ENCODE peak calls at places on chromosomes 11 and 22, in eight cellular contexts. G is stimulated activated CD8-positive, alpha-beta memory T cell treated with anti-CD3 and anti-CD28 coated beads, Interleukin-2, amount 100 ng/mL, for 1 hour; R is activated T-helper 2 cell treated with anti-CD3 and anti-CD28 coated beads, Interferon-gamma antibody, Interleukin-2, Interleukin-4, amounts not matched to agents 10 μg/mL and 5 μg/mL and 100 μg/mL, durations not matched to agents 14 hours and 24 hours and 36 hours; O is stimulated activated CD4-positive, alpha-beta T cell treated with anti-CD3 and anti-CD28 coated beads, Interleukin-1b, Interleukin-23, amount 100 ng/mL, for 1 hour; X is left cardiac atrium; A is NCI-H1436; S is naive B cell; P is GM12865. E is an unnamed sample.

GRCh38 chr22:36505998-36506635 is 723 bp downstream of the FOXRED2 start:
- DNase-seq in X (peak), O (no peak), A (no peak), G (no peak), P (no peak), R (no peak), S (no peak), E (peak)

GRCh38 chr11:76903325-76903724 is 42.6 kb downstream of the ACER3 start:
- DNase-seq in P (no peak), R (no peak), G (no peak), A (no peak), O (no peak), S (no peak), X (no peak), E (no peak)

GRCh38 chr11:77619576-77620198 is 17.9 kb downstream of the CLNS1A start:
- DNase-seq in P (peak), O (no peak), S (peak), R (no peak), X (no peak), A (peak), G (no peak), E (no peak)

GRCh38 chr22:37674951-37675929 is at the start of gene LGALS1:
- DNase-seq in P (peak), X (peak), A (peak), O (no peak), G (peak), S (peak), R (peak), E (peak)

GRCh38 chr11:120400564-120401364 is 64.6 kb downstream of the ARHGEF12 start:
- DNase-seq in A (no peak), X (no peak), O (no peak), R (no peak), S (no peak), G (no peak), P (peak), E (no peak)

GRCh38 chr11:702731-703461 is 3.1 kb upstream of the EPS8L2 start:
- DNase-seq in O (no peak), G (no peak), R (no peak), X (no peak), S (no peak), P (no peak), A (no peak), E (peak)

GRCh38 chr11:6657346-6657745 is 1.7 kb upstream of the DCHS1 start:
- DNase-seq in P (no peak), R (no peak), S (no peak), A (no peak), G (no peak), X (no peak), O (no peak), E (no peak)

GRCh38 chr11:35662061-35662648 is 420 bp upstream of the TRIM44 start:
- DNase-seq in X (no peak), R (no peak), A (no peak), S (peak), O (no peak), G (no peak), P (no peak), E (no peak)

GRCh38 chr11:63609536-63609935 is 4.7 kb downstream of the PLAAT3 start:
- DNase-seq in P (no peak), S (no peak), G (no peak), O (no peak), A (no peak), R (no peak), X (peak), E (no peak)

GRCh38 chr11:35787626-35788025 is 125.1 kb downstream of the TRIM44 start:
- DNase-seq in P (no peak), G (no peak), A (no peak), S (no peak), X (no peak), O (no peak), R (no peak), E (no peak)

GRCh38 chr22:50731811-50732624 is 6.0 kb upstream of the ACR start:
- DNase-seq in S (no peak), R (peak), X (peak), G (peak), O (peak), A (peak), P (peak), E (peak)

E was measured in kidney.